ENCODE peak calls at places on chromosomes 4 and X, in four cellular contexts. One of them, this sample, is unnamed.

GRCh38 chrX:23505531-23506303 is 161.6 kb upstream of the PRDX4 start:
- DNase-seq in HepG2: no peak
- DNase-seq in GM12878: no peak
- DNase-seq in SK-N-SH: no peak
- DNase-seq in this sample: no peak

GRCh38 chrX:115562492-115562872 is 1.5 kb downstream of the PLS3 start:
- DNase-seq in GM12878: no peak
- DNase-seq in SK-N-SH: no peak
- DNase-seq in HepG2: peak
- DNase-seq in this sample: peak

GRCh38 chr4:116357758-116358157 is 727.6 kb downstream of the TRAM1L1 start:
- DNase-seq in GM12878: no peak
- DNase-seq in HepG2: peak
- DNase-seq in SK-N-SH: no peak
- DNase-seq in this sample: peak

GRCh38 chrX:39690541-39691415 is 407.0 kb downstream of the BCOR start:
- DNase-seq in SK-N-SH: no peak
- DNase-seq in HepG2: no peak
- DNase-seq in GM12878: no peak
- DNase-seq in this sample: no peak

GRCh38 chr4:59540311-59540710 is 1659.8 kb upstream of the ADGRL3 start:
- DNase-seq in SK-N-SH: no peak
- DNase-seq in HepG2: peak
- DNase-seq in GM12878: no peak
- DNase-seq in this sample: no peak

GRCh38 chr4:174531486-174531885 is 9.2 kb upstream of the HPGD start:
- DNase-seq in HepG2: no peak
- DNase-seq in GM12878: no peak
- DNase-seq in SK-N-SH: no peak
- DNase-seq in this sample: no peak

GRCh38 chrX:34901761-34902160 is 40.8 kb upstream of the FAM47B start:
- DNase-seq in GM12878: no peak
- DNase-seq in HepG2: no peak
- DNase-seq in SK-N-SH: no peak
- DNase-seq in this sample: no peak

GRCh38 chrX:74535633-74536141 is 78.7 kb downstream of the RLIM start:
- DNase-seq in SK-N-SH: peak
- DNase-seq in GM12878: no peak
- DNase-seq in HepG2: peak
- DNase-seq in this sample: no peak

GRCh38 chr4:158121203-158121586 is 51.6 kb downstream of the GASK1B start:
- DNase-seq in GM12878: no peak
- DNase-seq in SK-N-SH: no peak
- DNase-seq in HepG2: peak
- DNase-seq in this sample: no peak

GRCh38 chr4:38759077-38759789 is 23.6 kb downstream of the TLR10 start:
- DNase-seq in SK-N-SH: peak
- DNase-seq in GM12878: peak
- DNase-seq in HepG2: peak
- DNase-seq in this sample: peak

GRCh38 chrX:115330498-115331138 is 41.1 kb downstream of the LUZP4 start:
- DNase-seq in HepG2: peak
- DNase-seq in GM12878: peak
- DNase-seq in SK-N-SH: peak
- DNase-seq in this sample: peak

GRCh38 chrX:130834149-130834548 is 68.9 kb downstream of the ENOX2 start:
- DNase-seq in GM12878: no peak
- DNase-seq in HepG2: no peak
- DNase-seq in SK-N-SH: no peak
- DNase-seq in this sample: no peak

GRCh38 chrX:133415276-133416105 is at the start of gene GPC4:
- DNase-seq in GM12878: no peak
- DNase-seq in SK-N-SH: peak
- DNase-seq in HepG2: no peak
- DNase-seq in this sample: peak

GRCh38 chr4:40254961-40255721 is 58.3 kb downstream of the RHOH start:
- DNase-seq in HepG2: peak
- DNase-seq in GM12878: no peak
- DNase-seq in SK-N-SH: no peak
- DNase-seq in this sample: no peak

GRCh38 chr4:3336389-3337356 is 43.9 kb downstream of the RGS12 start:
- DNase-seq in SK-N-SH: no peak
- DNase-seq in GM12878: no peak
- DNase-seq in HepG2: no peak
- DNase-seq in this sample: no peak

GRCh38 chr4:7792616-7793015 is 147.0 kb downstream of the AFAP1 start:
- DNase-seq in HepG2: no peak
- DNase-seq in SK-N-SH: no peak
- DNase-seq in GM12878: no peak
- DNase-seq in this sample: no peak

GRCh38 chrX:25344191-25344936 is 328.6 kb upstream of the ARX start:
- DNase-seq in HepG2: no peak
- DNase-seq in SK-N-SH: no peak
- DNase-seq in GM12878: no peak
- DNase-seq in this sample: no peak

GRCh38 chr4:176549161-176549865 is 229.5 kb downstream of the SPCS3 start:
- DNase-seq in GM12878: no peak
- DNase-seq in HepG2: no peak
- DNase-seq in SK-N-SH: no peak
- DNase-seq in this sample: no peak

GRCh38 chr4:56674984-56675383 is 6.1 kb downstream of the HOPX start:
- DNase-seq in GM12878: no peak
- DNase-seq in HepG2: no peak
- DNase-seq in SK-N-SH: no peak
- DNase-seq in this sample: no peak
- TF ChIP-seq EP300 in GM12878: no peak
- TF ChIP-seq EP300 in HepG2: no peak
- TF ChIP-seq EP300 in SK-N-SH: no peak
- TF ChIP-seq EP300 in this sample: no peak

DNA sequence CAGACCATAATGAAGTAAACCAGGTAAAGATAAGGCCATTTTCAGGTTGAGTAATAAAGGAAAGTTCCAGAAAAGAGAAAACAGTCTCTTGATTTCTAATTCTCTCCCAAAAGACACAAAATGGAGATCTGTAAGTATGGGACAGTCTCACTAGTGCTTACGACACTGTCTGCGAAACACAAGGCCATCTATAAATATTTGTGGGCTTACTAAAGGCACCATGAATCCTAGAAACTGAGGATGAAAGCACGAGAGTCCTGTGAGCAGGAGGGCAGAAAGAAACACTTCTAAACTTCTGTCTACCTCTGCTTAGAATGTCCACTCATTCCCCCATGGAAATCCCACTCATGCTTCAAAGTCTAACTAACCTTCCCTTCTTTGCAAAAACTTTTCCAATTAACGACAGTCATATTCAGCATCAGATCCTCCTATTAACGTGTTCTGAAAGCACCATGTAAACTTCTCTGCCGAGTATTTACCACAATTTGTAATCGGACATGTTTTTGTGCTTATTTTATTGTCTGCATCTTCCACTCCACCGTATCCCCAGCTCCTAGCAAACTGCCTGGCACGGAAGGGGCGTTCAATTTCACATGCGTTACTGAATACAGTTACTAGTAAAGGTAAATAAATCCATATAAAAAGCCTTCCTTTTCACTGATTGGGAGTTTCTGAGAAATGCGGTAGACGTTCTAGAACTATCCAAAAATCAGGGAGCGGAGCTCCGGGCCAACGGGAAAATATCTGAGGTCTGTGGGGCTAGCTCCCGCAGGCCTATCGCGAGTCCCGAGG is 672 bp downstream of the PSMD10 start:
- DNase-seq in GM12878: no peak
- DNase-seq in HepG2: peak
- DNase-seq in SK-N-SH: no peak
- DNase-seq in this sample: peak
- TF ChIP-seq MAX in GM12878: no peak
- TF ChIP-seq MAX in HepG2: no peak
- TF ChIP-seq MAX in SK-N-SH: no peak
- TF ChIP-seq MAX in this sample: no peak

GRCh38 chrX:123803331-123803983 is 56.4 kb upstream of the XIAP start:
- DNase-seq in SK-N-SH: peak
- DNase-seq in GM12878: no peak
- DNase-seq in HepG2: peak
- DNase-seq in this sample: peak
- TF ChIP-seq EP300 in SK-N-SH: no peak
- TF ChIP-seq EP300 in GM12878: no peak
- TF ChIP-seq EP300 in HepG2: peak
- TF ChIP-seq EP300 in this sample: peak

GRCh38 chr4:107709916-107710315 is 10.1 kb downstream of the PAPSS1 start:
- DNase-seq in SK-N-SH: no peak
- DNase-seq in HepG2: no peak
- DNase-seq in GM12878: no peak
- DNase-seq in this sample: no peak
- TF ChIP-seq MAX in SK-N-SH: no peak
- TF ChIP-seq MAX in HepG2: no peak
- TF ChIP-seq MAX in GM12878: no peak
- TF ChIP-seq MAX in this sample: no peak

DNA sequence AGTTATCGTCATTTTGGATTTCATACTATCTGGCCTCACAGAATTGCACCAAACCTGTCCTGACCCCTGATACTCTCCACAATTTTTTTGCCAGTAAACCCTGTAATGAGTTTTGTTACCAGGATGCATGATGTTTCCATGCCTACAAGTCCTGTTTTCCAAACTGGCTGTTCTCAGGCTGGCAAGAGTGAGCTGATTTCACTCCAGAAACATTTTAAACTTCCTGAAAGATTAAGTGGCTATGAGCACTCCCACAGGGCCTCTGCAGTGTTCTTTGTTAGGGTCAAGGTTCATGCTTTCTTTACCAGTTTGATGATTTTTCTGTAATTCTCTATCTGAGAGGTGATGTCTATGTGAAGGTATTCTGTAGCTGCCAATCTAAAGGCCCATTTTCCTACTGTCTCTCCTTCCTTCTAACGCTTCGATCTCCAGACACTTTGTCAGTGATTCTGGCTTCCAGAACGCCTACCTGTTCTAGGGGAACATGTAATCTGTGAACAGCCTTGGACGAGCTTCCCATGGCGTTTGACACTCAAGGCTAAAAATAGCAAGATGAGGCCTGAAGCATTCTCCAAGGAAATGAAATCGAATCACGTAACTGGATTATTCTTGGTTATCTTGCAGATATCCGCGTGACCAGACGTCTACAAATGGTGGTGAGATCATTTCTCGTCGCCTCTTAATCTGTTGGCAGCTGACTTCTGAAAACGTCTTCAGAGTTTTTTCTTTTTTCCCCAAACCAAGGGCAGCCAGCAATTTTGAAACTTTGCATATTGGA is 31.9 kb upstream of the PDLIM3 start:
- DNase-seq in SK-N-SH: no peak
- DNase-seq in HepG2: peak
- DNase-seq in GM12878: no peak
- DNase-seq in this sample: peak
- TF ChIP-seq EP300 in SK-N-SH: no peak
- TF ChIP-seq EP300 in HepG2: no peak
- TF ChIP-seq EP300 in GM12878: no peak
- TF ChIP-seq EP300 in this sample: no peak

GRCh38 chr4:101262683-101263082 is 84.6 kb downstream of the PPP3CA start:
- DNase-seq in GM12878: no peak
- DNase-seq in HepG2: no peak
- DNase-seq in SK-N-SH: no peak
- DNase-seq in this sample: no peak
- TF ChIP-seq MAX in GM12878: no peak
- TF ChIP-seq MAX in HepG2: no peak
- TF ChIP-seq MAX in SK-N-SH: no peak
- TF ChIP-seq MAX in this sample: no peak

DNA sequence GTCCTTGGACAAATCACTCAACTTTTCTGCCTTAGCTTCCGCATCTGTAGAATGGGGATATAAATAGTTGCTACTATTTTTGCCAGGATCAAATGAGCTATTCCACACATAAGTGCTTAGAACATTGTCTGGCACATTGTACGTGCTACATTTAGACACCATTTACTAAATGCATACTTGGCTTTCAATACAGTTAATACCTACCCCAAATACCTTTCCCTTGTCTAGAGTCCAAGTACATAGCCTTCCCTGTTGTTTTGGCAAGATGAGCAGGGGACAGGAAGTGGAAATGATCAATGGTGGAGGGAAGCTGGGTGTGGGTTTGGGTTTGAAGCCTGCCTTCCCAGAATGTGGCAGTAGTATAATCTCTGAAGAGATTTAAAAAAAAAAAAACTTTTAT is 82.0 kb downstream of the CHRDL1 start:
- DNase-seq in GM12878: no peak
- DNase-seq in HepG2: no peak
- DNase-seq in SK-N-SH: no peak
- DNase-seq in this sample: no peak
- TF ChIP-seq EP300 in GM12878: no peak
- TF ChIP-seq EP300 in HepG2: no peak
- TF ChIP-seq EP300 in SK-N-SH: no peak
- TF ChIP-seq EP300 in this sample: no peak

GRCh38 chrX:8724176-8724757 is 7.7 kb downstream of the ANOS1 start:
- DNase-seq in HepG2: no peak
- DNase-seq in GM12878: no peak
- DNase-seq in SK-N-SH: peak
- DNase-seq in this sample: peak

GRCh38 chrX:8730812-8731578 is 942 bp downstream of the ANOS1 start:
- DNase-seq in GM12878: no peak
- DNase-seq in HepG2: no peak
- DNase-seq in SK-N-SH: peak
- DNase-seq in this sample: no peak

GRCh38 chrX:8721536-8721935 is 10.4 kb downstream of the ANOS1 start:
- DNase-seq in GM12878: no peak
- DNase-seq in SK-N-SH: no peak
- DNase-seq in HepG2: no peak
- DNase-seq in this sample: no peak

GRCh38 chrX:8728932-8729331 is 3.0 kb downstream of the ANOS1 start:
- DNase-seq in GM12878: no peak
- DNase-seq in SK-N-SH: no peak
- DNase-seq in HepG2: no peak
- DNase-seq in this sample: no peak

GRCh38 chrX:8726031-8726652 is 5.8 kb downstream of the ANOS1 start:
- DNase-seq in SK-N-SH: no peak
- DNase-seq in HepG2: no peak
- DNase-seq in GM12878: no peak
- DNase-seq in this sample: no peak
- TF ChIP-seq MAX in SK-N-SH: no peak
- TF ChIP-seq MAX in HepG2: no peak
- TF ChIP-seq MAX in GM12878: no peak
- TF ChIP-seq MAX in this sample: no peak

GRCh38 chr4:54064317-54065275 is at the start of gene CHIC2:
- DNase-seq in SK-N-SH: peak
- DNase-seq in HepG2: peak
- DNase-seq in GM12878: peak
- DNase-seq in this sample: peak
- TF ChIP-seq EP300 in SK-N-SH: no peak
- TF ChIP-seq EP300 in HepG2: no peak
- TF ChIP-seq EP300 in GM12878: no peak
- TF ChIP-seq EP300 in this sample: no peak

This sample was measured in A549.